ENCODE peak calls at places on chromosomes 12 and 14, in ten cellular contexts. A, W, Q, S, R, Y, G, T, F and V are unnamed samples.

GRCh38 chr12:57631566-57632368 is 1.2 kb downstream of the B4GALNT1 start:
- DNase-seq in R (peak), Q (peak), F (peak), Y (no peak), T (peak), A (no peak), G (no peak), W (no peak), S (no peak), V (no peak)

GRCh38 chr12:57181561-57182155 is 34.2 kb upstream of the LRP1-AS start:
- DNase-seq in G (no peak), Q (no peak), F (no peak), Y (no peak), R (no peak), S (no peak), T (no peak), A (peak), W (no peak), V (no peak)

GRCh38 chr12:1592444-1593231 is 1.7 kb downstream of the FBXL14 start:
- DNase-seq in T (peak), S (no peak), R (peak), G (no peak), F (peak), Y (peak), W (no peak), A (peak), Q (peak), V (peak)

GRCh38 chr12:76020731-76021672 is 10.6 kb downstream of the PHLDA1 start:
- DNase-seq in S (peak), G (peak), A (peak), F (no peak), Y (peak), R (no peak), W (peak), Q (peak), T (no peak), V (no peak)

GRCh38 chr14:101502761-101503392 is 58.4 kb upstream of the DIO3 start:
- DNase-seq in S (no peak), F (no peak), Q (no peak), G (no peak), A (no peak), T (no peak), R (no peak), W (no peak), Y (no peak), V (no peak)

GRCh38 chr12:54431911-54432814 is 13.1 kb upstream of the ITGA5 start:
- DNase-seq in F (peak), T (no peak), A (peak), R (peak), S (no peak), G (no peak), Q (peak), Y (peak), W (no peak), V (peak)

GRCh38 chr12:10607885-10608458 is 5.4 kb downstream of the MAGOHB start:
- DNase-seq in Y (peak), Q (peak), F (no peak), W (no peak), S (no peak), T (no peak), G (peak), R (peak), A (peak), V (no peak)

GRCh38 chr14:101471723-101472517 is 89.4 kb upstream of the DIO3 start:
- DNase-seq in Y (no peak), Q (no peak), G (no peak), A (no peak), T (no peak), F (no peak), W (no peak), R (no peak), S (no peak), V (peak)

GRCh38 chr14:100524233-100524932 is 62.8 kb downstream of the BEGAIN start:
- DNase-seq in Y (no peak), R (no peak), S (no peak), T (no peak), W (no peak), A (no peak), F (no peak), Q (no peak), G (no peak), V (no peak)

GRCh38 chr14:92516344-92516965 is 2.9 kb downstream of the RIN3 start:
- DNase-seq in Q (no peak), R (no peak), T (no peak), F (no peak), S (no peak), G (no peak), A (no peak), W (no peak), Y (no peak), V (no peak)

GRCh38 chr14:105841022-105842009 is 314.9 kb downstream of the TMEM121 start:
- DNase-seq in Y (no peak), G (no peak), R (no peak), Q (no peak), F (no peak), T (no peak), S (no peak), A (no peak), W (no peak), V (no peak)

GRCh38 chr12:92034858-92035401 is 110.7 kb downstream of the BTG1 start:
- DNase-seq in F (no peak), S (peak), W (peak), A (peak), Q (peak), R (no peak), Y (peak), G (no peak), T (peak), V (no peak)

GRCh38 chr14:83463500-83464098 is 1929.9 kb upstream of the SEL1L start:
- DNase-seq in Q (peak), A (peak), S (no peak), W (no peak), R (peak), T (peak), G (peak), F (peak), Y (peak), V (no peak)

GRCh38 chr12:26845984-26846383 is 13.0 kb upstream of the ITPR2 start:
- DNase-seq in R (no peak), F (no peak), Y (no peak), G (peak), Q (peak), S (no peak), T (no peak), W (no peak), A (peak), V (no peak)

GRCh38 chr12:118307069-118307954 is 65.4 kb downstream of the TAOK3 start:
- DNase-seq in F (no peak), W (no peak), A (peak), S (no peak), Y (peak), G (peak), T (peak), Q (peak), R (no peak), V (no peak)

GRCh38 chr12:59088673-59089072 is 168.4 kb upstream of the LRIG3 start:
- DNase-seq in T (no peak), Q (peak), S (no peak), F (no peak), A (peak), R (peak), Y (no peak), W (no peak), G (no peak), V (no peak)

GRCh38 chr14:22266141-22266442 is 322.9 kb downstream of the DAD1 start:
- DNase-seq in W (no peak), Y (peak), F (no peak), R (no peak), A (no peak), S (no peak), T (no peak), G (no peak), Q (peak), V (no peak)

GRCh38 chr14:36162267-36162666 is 14.3 kb downstream of the PTCSC3 start:
- DNase-seq in F (no peak), W (no peak), A (no peak), G (no peak), Y (no peak), S (no peak), Q (no peak), R (no peak), T (no peak), V (no peak)

GRCh38 chr14:67514650-67515385 is 18.3 kb upstream of the PLEKHH1 start:
- DNase-seq in F (peak), R (peak), A (peak), W (peak), G (no peak), Y (peak), Q (peak), T (peak), S (no peak), V (no peak)

GRCh38 chr12:4052691-4053090 is 179.5 kb upstream of the PARP11 start:
- DNase-seq in F (no peak), Y (peak), S (no peak), G (no peak), T (no peak), Q (no peak), W (no peak), A (no peak), R (no peak), V (no peak)

GRCh38 chr12:107126688-107127481 is 33.5 kb upstream of the CRY1 start:
- DNase-seq in A (peak), T (no peak), Y (peak), F (no peak), W (no peak), Q (peak), R (peak), S (peak), G (no peak), V (no peak)
- TF ChIP-seq CTCF in A (peak), T (no peak), Y (peak), F (peak), W (peak), Q (peak), R (peak), S (peak), G (peak), V (no peak)

DNA sequence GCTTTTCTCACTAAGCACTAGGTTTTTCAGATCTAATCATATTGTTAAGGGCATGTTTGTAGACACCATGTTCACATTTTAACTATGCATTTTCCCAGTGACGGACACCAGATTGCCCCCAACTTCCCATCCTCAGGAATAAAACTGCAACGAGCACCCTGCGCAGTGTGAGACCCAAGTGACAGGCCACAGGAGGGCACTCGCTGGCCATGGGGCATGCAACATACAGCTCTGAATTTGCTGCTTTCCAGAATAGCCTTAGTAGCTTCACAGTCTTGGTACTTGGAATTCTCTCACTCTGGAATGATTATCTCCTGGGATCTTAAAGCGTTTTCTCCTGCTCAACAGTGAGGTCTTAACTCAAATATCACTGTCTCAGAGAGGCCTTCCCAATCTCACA is 983 bp upstream of the DDX47 start:
- DNase-seq in A (no peak), S (no peak), Y (no peak), T (no peak), G (no peak), F (no peak), R (no peak), W (peak), Q (no peak), V (no peak)
- TF ChIP-seq CTCF in A (no peak), S (peak), Y (no peak), T (no peak), G (no peak), F (no peak), R (peak), W (peak), Q (no peak), V (no peak)

GRCh38 chr12:20798561-20798960 is 11.9 kb upstream of the SLCO1B3 start:
- DNase-seq in Y (no peak), F (peak), W (no peak), S (peak), G (peak), Q (peak), T (no peak), R (peak), A (peak), V (no peak)
- TF ChIP-seq CTCF in Y (no peak), F (peak), W (peak), S (peak), G (peak), Q (peak), T (no peak), R (peak), A (peak), V (no peak)

GRCh38 chr12:21065845-21066244 is 65.1 kb upstream of the SLCO1B1 start:
- DNase-seq in S (peak), A (no peak), Q (peak), W (no peak), F (peak), R (peak), G (peak), T (no peak), Y (no peak), V (no peak)
- TF ChIP-seq CTCF in S (peak), A (no peak), Q (peak), W (peak), F (peak), R (peak), G (peak), T (no peak), Y (no peak), V (no peak)

GRCh38 chr12:114898159-114898558 is 214.2 kb upstream of the TBX3 start:
- DNase-seq in F (no peak), T (no peak), Q (no peak), Y (no peak), S (no peak), A (no peak), W (no peak), R (no peak), G (no peak), V (no peak)
- TF ChIP-seq CTCF in F (no peak), T (no peak), Q (no peak), Y (no peak), S (no peak), A (no peak), W (no peak), R (no peak), G (no peak), V (no peak)

DNA sequence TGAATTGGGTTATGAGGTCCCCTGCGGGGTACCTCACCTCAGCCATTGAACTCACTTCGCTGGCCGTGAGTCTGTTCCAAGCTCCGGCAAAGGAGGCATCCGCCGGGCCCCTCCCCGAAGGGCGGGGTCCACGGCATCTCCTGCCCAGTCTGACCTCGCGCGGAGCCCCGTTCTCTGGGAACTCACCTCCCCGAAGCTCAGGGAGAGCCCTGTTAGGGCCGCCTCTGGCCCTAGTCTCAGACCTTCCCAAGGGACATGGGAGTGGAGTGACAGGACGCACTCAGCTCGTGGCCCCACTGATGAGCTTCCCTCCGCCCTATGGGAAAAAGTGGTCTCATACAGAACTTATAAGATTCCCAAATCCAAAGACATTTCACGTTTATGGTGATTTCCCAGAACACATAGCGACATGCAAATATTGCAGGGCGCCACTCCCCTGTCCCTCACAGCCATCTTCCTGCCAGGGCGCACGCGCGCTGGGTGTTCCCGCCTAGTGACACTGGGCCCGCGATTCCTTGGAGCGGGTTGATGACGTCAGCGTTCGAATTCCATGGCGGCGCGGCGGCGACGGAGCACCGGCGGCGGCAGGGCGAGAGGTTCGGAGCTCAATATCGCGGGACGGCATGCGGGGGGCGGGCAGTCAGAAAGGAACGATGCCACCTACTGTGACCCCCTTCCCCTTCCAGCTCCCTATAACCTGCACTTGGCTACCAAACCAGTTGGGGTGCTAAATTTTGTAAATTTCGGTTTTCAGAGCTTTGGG is at the start of gene PARP2:
- DNase-seq in S (peak), G (peak), R (peak), W (peak), Y (peak), A (peak), F (peak), T (peak), Q (peak), V (peak)
- TF ChIP-seq CTCF in S (no peak), G (no peak), R (no peak), W (no peak), Y (no peak), A (no peak), F (no peak), T (no peak), Q (no peak), V (no peak)

GRCh38 chr12:96131230-96131788 is 62.9 kb upstream of the ELK3 start:
- DNase-seq in T (no peak), W (no peak), Y (no peak), F (no peak), Q (no peak), R (no peak), S (no peak), A (no peak), G (no peak), V (no peak)

GRCh38 chr12:96134200-96134599 is 60.0 kb upstream of the ELK3 start:
- DNase-seq in A (no peak), Q (no peak), Y (no peak), T (no peak), W (no peak), S (peak), G (no peak), R (no peak), F (no peak), V (no peak)

GRCh38 chr12:96130396-96131059 is 63.6 kb upstream of the ELK3 start:
- DNase-seq in S (no peak), F (no peak), R (peak), A (no peak), Q (no peak), T (no peak), W (no peak), G (no peak), Y (no peak), V (no peak)

GRCh38 chr12:96136129-96136528 is 58.0 kb upstream of the ELK3 start:
- DNase-seq in W (no peak), S (no peak), R (no peak), G (peak), T (no peak), F (no peak), Y (no peak), A (peak), Q (peak), V (no peak)

DNA sequence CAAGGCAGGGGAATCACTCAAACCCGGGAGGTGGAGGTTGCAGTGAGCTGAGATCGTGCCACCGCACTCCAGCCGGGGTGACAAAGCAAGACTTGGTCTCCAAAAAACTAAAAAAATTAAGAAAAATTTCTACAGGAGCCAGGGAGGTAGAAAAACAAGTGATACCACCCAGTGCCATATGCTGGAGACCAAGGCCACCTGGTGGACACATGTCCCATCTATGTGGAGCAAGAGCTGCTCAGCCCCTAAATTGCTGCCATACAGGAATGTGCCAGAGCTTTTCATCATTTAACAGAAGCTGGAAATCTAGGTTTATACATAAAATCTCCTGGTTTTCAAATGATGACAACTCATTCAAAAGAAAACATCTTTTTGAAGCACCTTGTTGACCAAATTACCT is 61.4 kb upstream of the ELK3 start:
- DNase-seq in G (no peak), Y (no peak), Q (no peak), F (no peak), A (no peak), S (no peak), W (no peak), R (no peak), T (no peak), V (no peak)
- TF ChIP-seq CTCF in G (no peak), Y (no peak), Q (peak), F (peak), A (no peak), S (peak), W (peak), R (peak), T (no peak), V (no peak)

GRCh38 chr14:77028384-77029246 is at the start of gene IRF2BPL:
- DNase-seq in R (peak), Q (peak), G (peak), Y (peak), S (peak), F (peak), T (peak), A (peak), W (peak), V (peak)
- TF ChIP-seq CTCF in R (no peak), Q (no peak), G (no peak), Y (no peak), S (no peak), F (no peak), T (no peak), A (no peak), W (no peak), V (no peak)